ENCODE peak calls at places on chromosomes 5 and 9, in five cellular contexts. M is prostate gland, A is A549, L is body of pancreas, X is stomach. O is an unnamed sample.

GRCh38 chr9:112819635-112820496 is 69.3 kb downstream of the SNX30 start:
- DNase-seq in M (peak), A (peak), L (peak), X (peak), O (peak)

GRCh38 chr9:114307323-114308250 is 15.3 kb upstream of the ORM1 start:
- DNase-seq in M (no peak), A (no peak), L (peak), X (peak), O (peak)

GRCh38 chr5:169350016-169350415 is 49.1 kb upstream of the SLIT3 start:
- DNase-seq in M (no peak), A (peak), L (no peak), X (no peak), O (no peak)

GRCh38 chr9:111348821-111349271 is 18.8 kb upstream of the OR2K2 start:
- DNase-seq in M (no peak), A (peak), L (no peak), X (peak), O (no peak)

GRCh38 chr5:169702726-169703481 is 65.8 kb downstream of the DOCK2 start:
- DNase-seq in M (no peak), A (no peak), L (no peak), X (no peak), O (no peak)

GRCh38 chr5:170534177-170534576 is 30.4 kb downstream of the KCNIP1 start:
- DNase-seq in M (peak), A (no peak), L (no peak), X (no peak), O (no peak)

GRCh38 chr5:160511280-160511929 is 89.8 kb downstream of the PTTG1 start:
- DNase-seq in M (no peak), A (no peak), L (no peak), X (no peak), O (no peak)

GRCh38 chr9:136059321-136059791 is 35.7 kb downstream of the NACC2 start:
- DNase-seq in M (no peak), A (no peak), L (no peak), X (no peak), O (no peak)

GRCh38 chr9:129731477-129732085 is 21.3 kb downstream of the PTGES start:
- DNase-seq in M (no peak), A (no peak), L (no peak), X (no peak), O (no peak)

GRCh38 chr5:75340714-75341478 is 3.9 kb downstream of the HMGCR start:
- DNase-seq in M (no peak), A (no peak), L (no peak), X (no peak), O (no peak)

GRCh38 chr5:173178369-173178910 is 34.1 kb downstream of the BNIP1 start:
- DNase-seq in M (no peak), A (no peak), L (no peak), X (no peak), O (no peak)

GRCh38 chr9:20782289-20782688 is 98.2 kb downstream of the FOCAD start:
- DNase-seq in M (no peak), A (no peak), L (no peak), X (no peak), O (no peak)

GRCh38 chr5:102857090-102857818 is 102.1 kb downstream of the PAM start:
- DNase-seq in M (no peak), A (no peak), L (no peak), X (no peak), O (no peak)

GRCh38 chr5:127206320-127207113 is 84.1 kb upstream of the MEGF10 start:
- DNase-seq in M (no peak), A (peak), L (no peak), X (no peak), O (no peak)

GRCh38 chr5:172959824-172960799 is 888 bp downstream of the RPL26L1 start:
- DNase-seq in M (no peak), A (no peak), L (no peak), X (no peak), O (no peak)

GRCh38 chr9:71685394-71685793 is 82.9 kb downstream of the CEMIP2 start:
- DNase-seq in M (no peak), A (no peak), L (no peak), X (no peak), O (no peak)

GRCh38 chr5:126656397-126657007 is 55.8 kb downstream of the PHAX start:
- DNase-seq in M (no peak), A (peak), L (no peak), X (no peak), O (no peak)

DNA sequence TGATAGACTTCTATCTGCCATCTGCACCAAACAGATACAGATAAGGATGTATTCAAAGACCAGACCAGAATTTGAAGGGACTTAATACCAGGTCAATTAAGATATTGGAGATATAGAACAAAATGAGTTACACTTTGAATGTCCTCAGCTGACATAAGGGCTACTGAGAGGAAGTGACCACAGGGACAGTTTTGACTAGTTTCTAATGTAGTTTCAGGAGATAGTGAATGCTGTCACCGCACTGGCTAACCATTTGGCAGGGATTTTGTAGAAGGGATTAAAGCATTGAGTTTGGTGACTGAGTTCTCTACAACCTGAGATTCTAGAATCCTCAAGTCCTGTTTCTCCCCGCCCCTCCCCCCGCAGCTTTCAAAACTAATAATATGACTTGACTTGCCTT is 22.7 kb downstream of the CCNH start:
- DNase-seq in M (no peak), A (no peak), L (no peak), X (no peak), O (no peak)
- TF ChIP-seq POLR2A in M (no peak), A (no peak), L (no peak), X (no peak), O (no peak)

DNA sequence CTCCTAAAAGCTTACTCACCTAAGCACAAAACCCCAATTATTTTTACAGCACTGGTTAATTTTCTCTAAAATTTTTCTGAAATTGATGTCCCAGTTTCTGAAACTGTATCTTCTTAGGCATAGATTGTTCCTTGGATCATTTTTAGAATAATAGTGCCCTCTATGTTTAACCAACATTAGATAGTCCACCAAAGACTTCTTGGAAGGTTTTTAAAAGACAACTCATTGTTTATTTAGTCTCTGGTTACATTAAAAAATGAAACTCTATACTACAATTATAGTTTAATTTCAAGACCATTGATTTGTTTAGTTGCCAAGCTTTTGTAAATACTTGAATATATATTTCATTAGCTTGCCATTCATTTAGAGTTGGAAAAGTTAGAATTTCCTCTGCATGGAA is 990.6 kb downstream of the TLE1 start:
- DNase-seq in M (no peak), A (no peak), L (no peak), X (no peak), O (no peak)
- H3K27ac ChIP-seq in M (no peak), A (no peak), L (no peak), X (no peak), O (no peak)

GRCh38 chr5:136027316-136027715 is 1.5 kb upstream of the TGFBI start:
- DNase-seq in M (no peak), A (no peak), L (no peak), X (no peak), O (no peak)

GRCh38 chr5:136028090-136028489 is 698 bp upstream of the TGFBI start:
- DNase-seq in M (no peak), A (no peak), L (no peak), X (no peak), O (no peak)

GRCh38 chr5:136030252-136030651 is 1.5 kb downstream of the TGFBI start:
- DNase-seq in M (no peak), A (no peak), L (no peak), X (no peak), O (no peak)

GRCh38 chr5:136030956-136031611 is 2.3 kb downstream of the TGFBI start:
- DNase-seq in M (no peak), A (no peak), L (no peak), X (no peak), O (no peak)

DNA sequence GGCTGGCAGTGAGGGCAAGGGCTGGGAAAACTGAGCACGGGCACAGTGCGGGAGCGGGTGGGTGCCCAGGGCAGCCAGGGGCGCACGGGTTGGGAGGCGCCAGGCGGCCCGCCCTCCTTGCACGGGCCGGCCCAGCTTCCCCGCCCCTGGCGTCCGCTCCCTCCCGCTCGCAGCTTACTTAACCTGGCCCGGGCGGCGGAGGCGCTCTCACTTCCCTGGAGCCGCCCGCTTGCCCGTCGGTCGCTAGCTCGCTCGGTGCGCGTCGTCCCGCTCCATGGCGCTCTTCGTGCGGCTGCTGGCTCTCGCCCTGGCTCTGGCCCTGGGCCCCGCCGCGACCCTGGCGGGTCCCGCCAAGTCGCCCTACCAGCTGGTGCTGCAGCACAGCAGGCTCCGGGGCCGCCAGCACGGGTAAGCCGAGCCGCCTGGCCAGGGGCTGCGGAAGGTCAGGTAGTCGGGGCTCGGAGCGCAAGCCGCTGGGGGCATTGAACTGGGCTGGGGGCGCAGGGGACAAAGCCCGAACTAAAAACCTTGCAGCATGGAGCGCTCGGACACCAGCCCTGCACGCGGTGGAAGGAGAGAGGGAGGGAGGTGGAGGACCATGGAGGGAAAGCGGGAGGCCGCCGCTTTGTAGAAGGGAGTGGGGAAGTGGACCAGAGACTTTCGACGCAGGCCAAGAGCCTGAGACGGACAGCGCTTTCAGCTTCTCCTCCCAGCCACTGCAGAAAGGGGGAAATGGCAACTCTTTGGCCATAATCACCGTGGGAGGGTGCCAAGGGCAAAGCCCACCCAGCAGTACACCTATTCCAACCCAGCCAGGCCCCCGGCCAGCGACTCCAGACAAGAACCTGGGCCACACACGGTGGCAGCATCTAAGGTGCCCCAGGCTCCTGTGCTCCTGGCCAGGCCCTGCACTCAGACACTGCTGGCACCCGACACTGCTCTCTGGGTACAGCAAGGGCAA is at the start of gene TGFBI:
- DNase-seq in M (peak), A (peak), L (peak), X (peak), O (peak)
- TF ChIP-seq POLR2A in M (peak), A (peak), L (no peak), X (no peak), O (no peak)

GRCh38 chr9:37961346-37961745 is 57.4 kb upstream of the SLC25A51 start:
- DNase-seq in M (no peak), A (no peak), L (no peak), X (no peak), O (no peak)
- H3K27ac ChIP-seq in M (no peak), A (peak), L (no peak), X (no peak), O (no peak)

GRCh38 chr5:95317085-95317484 is 32.2 kb upstream of the MCTP1 start:
- DNase-seq in M (no peak), A (no peak), L (no peak), X (no peak), O (no peak)

GRCh38 chr5:95317687-95318086 is 32.8 kb upstream of the MCTP1 start:
- DNase-seq in M (peak), A (no peak), L (no peak), X (no peak), O (no peak)
- TF ChIP-seq POLR2A in M (no peak), A (no peak), L (no peak), X (no peak), O (no peak)

DNA sequence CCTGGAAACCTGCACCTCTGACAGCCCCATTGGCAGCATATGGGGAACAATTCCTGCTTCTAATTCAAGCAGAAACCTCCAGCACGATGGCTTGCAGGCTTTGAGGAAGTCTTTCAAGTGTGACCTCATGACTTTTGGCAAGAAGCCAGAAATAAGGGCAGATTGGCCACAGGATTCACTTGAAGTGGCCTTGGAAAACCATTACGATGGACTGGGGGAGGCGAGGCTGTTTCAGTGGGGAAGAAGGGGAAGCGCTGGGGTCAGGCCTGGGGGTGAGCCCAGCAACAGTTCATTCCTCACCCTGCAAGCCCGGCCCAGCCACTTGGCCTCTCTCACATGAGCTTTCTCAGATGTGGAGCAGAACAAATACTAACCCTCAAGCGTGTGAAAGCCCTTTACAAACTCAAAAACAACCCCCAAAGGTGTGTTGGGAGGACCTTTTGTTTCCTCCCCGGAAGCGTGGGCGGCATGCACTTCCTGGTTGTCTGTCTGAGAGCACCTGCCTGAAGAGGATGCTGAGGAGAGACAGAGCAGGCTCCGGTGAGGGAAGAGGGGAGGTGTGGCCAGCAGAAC is 26.9 kb upstream of the EEIG1 start:
- DNase-seq in M (peak), A (peak), L (no peak), X (peak), O (peak)
- H3K27ac ChIP-seq in M (no peak), A (peak), L (no peak), X (peak), O (no peak)

DNA sequence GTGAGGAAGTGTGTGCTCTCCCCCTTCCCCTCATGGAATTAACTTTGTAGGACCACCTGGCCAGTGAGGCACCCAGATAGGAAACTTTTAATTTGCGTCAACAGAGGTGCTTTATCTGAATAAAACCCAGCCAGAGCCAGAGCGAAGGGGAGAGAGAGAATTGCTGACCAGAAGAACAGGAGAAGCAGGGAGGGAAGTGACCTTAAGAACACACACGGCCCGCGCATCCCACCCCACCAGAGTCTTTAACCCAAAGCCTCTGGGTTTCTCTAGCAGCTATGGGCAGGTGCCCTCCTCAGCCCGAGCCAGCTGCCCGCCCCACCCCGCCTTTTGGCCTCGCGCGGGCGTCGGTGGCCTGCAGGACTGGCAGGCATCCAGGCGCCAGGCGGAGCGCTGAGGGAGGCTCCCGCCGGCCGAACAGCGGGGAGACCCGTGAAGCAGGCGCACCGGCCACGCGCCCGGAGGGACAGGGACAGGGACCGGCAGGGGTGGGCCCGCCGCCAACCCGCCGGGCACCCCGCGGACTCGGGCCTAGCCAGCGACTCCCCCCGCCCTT is 568 bp downstream of the ERAP1 start:
- DNase-seq in M (peak), A (peak), L (peak), X (peak), O (peak)
- TF ChIP-seq POLR2A in M (no peak), A (peak), L (peak), X (no peak), O (no peak)

O was measured in ovary.